ENCODE peak calls at places on chromosomes 4 and X, in four cellular contexts. M, C, V and O are unnamed samples.

GRCh38 chr4:184747034-184747830 is 13.3 kb upstream of the CENPU start:
- DNase-seq in M (no peak), C (peak; percentile 56), V (no peak), O (no peak)

GRCh38 chr4:84971319-84971932 is 4.9 kb upstream of the WDFY3 start:
- DNase-seq in V (no peak), M (no peak), C (no peak), O (no peak)

GRCh38 chr4:147340111-147340510 is 140.8 kb upstream of the EDNRA start:
- DNase-seq in C (no peak), V (no peak), M (no peak), O (no peak)

GRCh38 chrX:11509786-11510185 is 155.9 kb downstream of the ARHGAP6 start:
- DNase-seq in M (no peak), C (no peak), V (no peak), O (no peak)

GRCh38 chr4:185222598-185222997 is 13.2 kb downstream of the SNX25 start:
- DNase-seq in C (no peak), V (no peak), M (no peak), O (no peak)

GRCh38 chrX:133218329-133218728 is at the start of gene TFDP3:
- DNase-seq in M (no peak), C (no peak), V (no peak), O (no peak)

GRCh38 chr4:58688603-58689002 is 1578.4 kb upstream of the IGFBP7 start:
- DNase-seq in C (no peak), V (no peak), M (no peak), O (no peak)

GRCh38 chr4:56127698-56128097 is 179.0 kb downstream of the CEP135 start:
- DNase-seq in M (no peak), V (no peak), C (no peak), O (no peak)

GRCh38 chr4:94469221-94469784 is 17.6 kb downstream of the PDLIM5 start:
- DNase-seq in V (no peak), M (no peak), C (no peak), O (no peak)

GRCh38 chr4:159235779-159236368 is 133.0 kb downstream of the RAPGEF2 start:
- DNase-seq in C (no peak), V (no peak), M (no peak), O (no peak)

GRCh38 chr4:124710253-124710849 is 2.2 kb downstream of the ANKRD50 start:
- DNase-seq in M (no peak), V (no peak), C (no peak), O (no peak)

GRCh38 chr4:13543648-13544555 is at the start of gene NKX3-2:
- DNase-seq in M (no peak), C (no peak), V (no peak), O (peak; percentile 65)

GRCh38 chrX:12791253-12792228 is at the start of gene PRPS2:
- DNase-seq in V (peak; percentile 34), M (peak; percentile 50), C (peak; percentile 75), O (peak; percentile 78)

GRCh38 chr4:120760047-120760446 is 162.5 kb downstream of the PRDM5 start:
- DNase-seq in C (no peak), M (no peak), V (no peak), O (no peak)

GRCh38 chrX:139204903-139205667 is 325.5 kb upstream of the F9 start:
- DNase-seq in M (no peak), C (no peak), V (peak; percentile 74), O (peak; percentile 70)

GRCh38 chrX:79524642-79525041 is 157.5 kb upstream of the ITM2A start:
- DNase-seq in C (no peak), M (no peak), V (no peak), O (no peak)

GRCh38 chr4:69617083-69617694 is 22.3 kb downstream of the UGT2A2 start:
- DNase-seq in M (no peak), V (no peak), C (peak; percentile 8), O (no peak)

GRCh38 chr4:54384563-54384962 is 155.5 kb downstream of the PDGFRA start:
- DNase-seq in M (no peak), V (no peak), C (peak; percentile 16), O (no peak)

GRCh38 chr4:40954119-40954668 is 204.4 kb downstream of the NSUN7 start:
- DNase-seq in V (no peak), M (no peak), C (no peak), O (no peak)

GRCh38 chr4:89439533-89439932 is 131.9 kb upstream of the GPRIN3 start:
- DNase-seq in C (no peak), M (no peak), V (no peak), O (no peak)

GRCh38 chr4:85779165-85779564 is 304.2 kb downstream of the ARHGAP24 start:
- DNase-seq in M (no peak), C (no peak), V (no peak), O (no peak)

GRCh38 chrX:39907964-39908616 is 189.7 kb downstream of the BCOR start:
- DNase-seq in M (no peak), V (no peak), C (no peak), O (no peak)

GRCh38 chr4:182642831-182643230 is 274.4 kb downstream of the DCTD start:
- DNase-seq in M (no peak), C (no peak), V (no peak), O (no peak)

GRCh38 chr4:98293089-98293887 is 32.1 kb downstream of the RAP1GDS1 start:
- DNase-seq in M (no peak), C (no peak), V (no peak), O (no peak)

GRCh38 chr4:152100378-152101201 is 339.8 kb upstream of the GATB start:
- DNase-seq in M (no peak), C (no peak), V (no peak), O (no peak)

GRCh38 chr4:23374280-23374679 is 515.6 kb downstream of the PPARGC1A start:
- DNase-seq in V (no peak), M (no peak), C (no peak), O (no peak)

GRCh38 chr4:48635310-48635709 is 144.8 kb downstream of the FRYL start:
- DNase-seq in M (no peak), C (peak; percentile 12), V (no peak), O (no peak)

GRCh38 chr4:85956296-85956955 is 403.4 kb downstream of the MAPK10 start:
- DNase-seq in M (no peak), C (no peak), V (no peak), O (no peak)

GRCh38 chr4:124590480-124590879 is 122.1 kb downstream of the ANKRD50 start:
- DNase-seq in M (no peak), V (no peak), C (no peak), O (no peak)

GRCh38 chr4:28354874-28355273 is 1494.2 kb downstream of the STIM2 start:
- DNase-seq in V (no peak), C (peak; percentile 40), M (no peak), O (no peak)

GRCh38 chrX:118780509-118780908 is 43.1 kb upstream of the ZCCHC12 start:
- DNase-seq in C (no peak), M (no peak), V (no peak), O (no peak)

GRCh38 chr4:156830356-156830755 is 141.2 kb downstream of the PDGFC start:
- DNase-seq in C (no peak), M (no peak), V (no peak), O (no peak)

GRCh38 chr4:77022581-77023133 is 53.1 kb downstream of the CCNI start:
- DNase-seq in V (no peak), M (no peak), C (peak; percentile 31), O (peak; percentile 13)

GRCh38 chr4:1986578-1987210 is 22.1 kb downstream of the NELFA start:
- DNase-seq in V (no peak), C (no peak), M (no peak), O (no peak)

GRCh38 chr4:127012549-127012948 is 620.2 kb upstream of the INTU start:
- DNase-seq in M (no peak), V (no peak), C (no peak), O (no peak)

GRCh38 chr4:150960818-150961217 is 54.3 kb downstream of the LRBA start:
- DNase-seq in C (peak; percentile 74), V (no peak), M (no peak), O (no peak)

GRCh38 chrX:99301990-99302389 is 1108.1 kb downstream of the PCDH19 start:
- DNase-seq in V (no peak), C (peak; percentile 7), M (no peak), O (no peak)
- TF ChIP-seq CTCF in V (peak; percentile 59), C (peak; percentile 20), M (no peak), O (peak; percentile 56)

GRCh38 chr4:174873931-174874330 is 44.2 kb upstream of the ADAM29 start:
- DNase-seq in C (peak; percentile 41), M (no peak), V (no peak), O (no peak)
- TF ChIP-seq CTCF in C (peak; percentile 54), M (no peak), V (peak; percentile 37), O (no peak)

GRCh38 chr4:186761281-186761897 is 37.7 kb upstream of the FAT1 start:
- DNase-seq in M (no peak), V (no peak), C (no peak), O (no peak)
- TF ChIP-seq CTCF in M (no peak), V (no peak), C (no peak), O (no peak)

GRCh38 chr4:6783111-6783981 is 819 bp downstream of the KIAA0232 start:
- DNase-seq in M (peak; percentile 92), V (peak; percentile 87), C (peak; percentile 93), O (peak; percentile 94)
- TF ChIP-seq CTCF in M (peak; percentile 44), V (no peak), C (peak; percentile 23), O (no peak)

GRCh38 chr4:4249876-4250275 is 1.9 kb upstream of the TMEM128 start:
- DNase-seq in C (no peak), V (no peak), M (no peak), O (no peak)

GRCh38 chr4:4247711-4248035 is 350 bp downstream of the TMEM128 start:
- DNase-seq in M (no peak), C (no peak), V (no peak), O (no peak)

GRCh38 chr4:4245172-4245571 is 2.9 kb downstream of the TMEM128 start:
- DNase-seq in M (no peak), C (no peak), V (no peak), O (no peak)

GRCh38 chr4:4248885-4249203 is 821 bp upstream of the TMEM128 start:
- DNase-seq in M (no peak), C (no peak), V (no peak), O (no peak)

GRCh38 chr4:4248036-4248884 is at the start of gene TMEM128:
- DNase-seq in C (peak; percentile 94), M (peak; percentile 91), V (peak; percentile 79), O (peak; percentile 93)
- TF ChIP-seq CTCF in C (no peak), M (peak; percentile 46), V (peak; percentile 6), O (no peak)

GRCh38 chrX:30504309-30504708 is 73.3 kb downstream of the TASL start:
- DNase-seq in C (no peak), M (no peak), V (no peak), O (no peak)
- TF ChIP-seq CTCF in C (no peak), M (peak; percentile 74), V (peak; percentile 83), O (peak; percentile 69)

GRCh38 chr4:8545439-8545765 is 34.8 kb upstream of the GPR78 start:
- DNase-seq in M (no peak), V (no peak), C (no peak), O (no peak)

GRCh38 chr4:8548731-8549351 is 31.4 kb upstream of the GPR78 start:
- DNase-seq in M (no peak), V (no peak), C (no peak), O (no peak)

GRCh38 chr4:8546766-8547107 is 33.5 kb upstream of the GPR78 start:
- DNase-seq in V (no peak), C (no peak), M (no peak), O (no peak)

GRCh38 chr4:8547912-8548730 is 32.1 kb upstream of the GPR78 start:
- DNase-seq in M (no peak), C (no peak), V (no peak), O (no peak)

GRCh38 chr4:8547108-8547911 is 32.9 kb upstream of the GPR78 start:
- DNase-seq in C (peak; percentile 27), V (no peak), M (no peak), O (no peak)
- TF ChIP-seq CTCF in C (peak; percentile 67), V (peak; percentile 57), M (no peak), O (peak; percentile 17)